ENCODE peak calls at places on chromosomes 1 and 21, in ten cellular contexts. One of them, this sample, is unnamed.

GRCh38 chr1:247175458-247175857 is 3.6 kb upstream of the ZNF124 start:
- DNase-seq in hypothalamus: no peak
- DNase-seq in GDM1: no peak
- DNase-seq in kidney glomerular epithelial cell: no peak
- DNase-seq in mucosa of gallbladder: no peak
- DNase-seq in brain microvascular endothelial cell: no peak
- DNase-seq in MV-4-11: peak
- DNase-seq in nephron progenitor cell: no peak
- DNase-seq in GM12892: no peak
- DNase-seq in A172: no peak
- DNase-seq in this sample: no peak

GRCh38 chr1:57724535-57724934 is 300.7 kb upstream of the DAB1 start:
- DNase-seq in hypothalamus: no peak
- DNase-seq in GDM1: no peak
- DNase-seq in kidney glomerular epithelial cell: no peak
- DNase-seq in mucosa of gallbladder: no peak
- DNase-seq in brain microvascular endothelial cell: no peak
- DNase-seq in MV-4-11: no peak
- DNase-seq in nephron progenitor cell: no peak
- DNase-seq in GM12892: no peak
- DNase-seq in A172: no peak
- DNase-seq in this sample: no peak

GRCh38 chr1:76746195-76746594 is 121.1 kb upstream of the ST6GALNAC5 start:
- DNase-seq in hypothalamus: no peak
- DNase-seq in GDM1: no peak
- DNase-seq in kidney glomerular epithelial cell: no peak
- DNase-seq in mucosa of gallbladder: no peak
- DNase-seq in brain microvascular endothelial cell: no peak
- DNase-seq in MV-4-11: no peak
- DNase-seq in nephron progenitor cell: no peak
- DNase-seq in GM12892: no peak
- DNase-seq in A172: peak
- DNase-seq in this sample: no peak

GRCh38 chr1:57279909-57280666 is 143.8 kb downstream of the DAB1 start:
- DNase-seq in hypothalamus: no peak
- DNase-seq in GDM1: no peak
- DNase-seq in kidney glomerular epithelial cell: peak
- DNase-seq in mucosa of gallbladder: peak
- DNase-seq in brain microvascular endothelial cell: no peak
- DNase-seq in MV-4-11: no peak
- DNase-seq in nephron progenitor cell: no peak
- DNase-seq in GM12892: no peak
- DNase-seq in A172: no peak
- DNase-seq in this sample: peak

GRCh38 chr1:44808063-44808937 is at the start of gene BTBD19:
- DNase-seq in hypothalamus: peak
- DNase-seq in GDM1: no peak
- DNase-seq in kidney glomerular epithelial cell: peak
- DNase-seq in mucosa of gallbladder: peak
- DNase-seq in brain microvascular endothelial cell: peak
- DNase-seq in MV-4-11: peak
- DNase-seq in nephron progenitor cell: peak
- DNase-seq in GM12892: no peak
- DNase-seq in A172: peak
- DNase-seq in this sample: no peak

GRCh38 chr1:171850951-171851350 is 9.7 kb downstream of the DNM3 start:
- DNase-seq in hypothalamus: no peak
- DNase-seq in GDM1: no peak
- DNase-seq in kidney glomerular epithelial cell: peak
- DNase-seq in mucosa of gallbladder: no peak
- DNase-seq in brain microvascular endothelial cell: no peak
- DNase-seq in MV-4-11: no peak
- DNase-seq in nephron progenitor cell: no peak
- DNase-seq in GM12892: no peak
- DNase-seq in A172: no peak
- DNase-seq in this sample: no peak

GRCh38 chr1:154157520-154158306 is 2.8 kb upstream of the NUP210L start:
- DNase-seq in hypothalamus: no peak
- DNase-seq in GDM1: no peak
- DNase-seq in kidney glomerular epithelial cell: peak
- DNase-seq in mucosa of gallbladder: peak
- DNase-seq in brain microvascular endothelial cell: peak
- DNase-seq in MV-4-11: peak
- DNase-seq in nephron progenitor cell: no peak
- DNase-seq in GM12892: peak
- DNase-seq in A172: peak
- DNase-seq in this sample: no peak

GRCh38 chr1:11590395-11590794 is 63.8 kb downstream of the FBXO2 start:
- DNase-seq in hypothalamus: no peak
- DNase-seq in GDM1: no peak
- DNase-seq in kidney glomerular epithelial cell: no peak
- DNase-seq in mucosa of gallbladder: no peak
- DNase-seq in brain microvascular endothelial cell: no peak
- DNase-seq in MV-4-11: no peak
- DNase-seq in nephron progenitor cell: no peak
- DNase-seq in GM12892: no peak
- DNase-seq in A172: no peak
- DNase-seq in this sample: no peak

GRCh38 chr1:16171314-16172223 is 15.7 kb upstream of the EPHA2 start:
- DNase-seq in hypothalamus: no peak
- DNase-seq in GDM1: no peak
- DNase-seq in kidney glomerular epithelial cell: no peak
- DNase-seq in mucosa of gallbladder: no peak
- DNase-seq in brain microvascular endothelial cell: no peak
- DNase-seq in MV-4-11: no peak
- DNase-seq in nephron progenitor cell: no peak
- DNase-seq in GM12892: no peak
- DNase-seq in A172: no peak
- DNase-seq in this sample: no peak

GRCh38 chr1:38045431-38046332 is 911 bp downstream of the POU3F1 start:
- DNase-seq in hypothalamus: no peak
- DNase-seq in GDM1: no peak
- DNase-seq in kidney glomerular epithelial cell: peak
- DNase-seq in mucosa of gallbladder: peak
- DNase-seq in brain microvascular endothelial cell: no peak
- DNase-seq in MV-4-11: no peak
- DNase-seq in nephron progenitor cell: peak
- DNase-seq in GM12892: no peak
- DNase-seq in A172: no peak
- DNase-seq in this sample: no peak

GRCh38 chr1:101236546-101237228 is at the start of gene S1PR1:
- DNase-seq in hypothalamus: peak
- DNase-seq in GDM1: no peak
- DNase-seq in kidney glomerular epithelial cell: peak
- DNase-seq in mucosa of gallbladder: peak
- DNase-seq in brain microvascular endothelial cell: no peak
- DNase-seq in MV-4-11: no peak
- DNase-seq in nephron progenitor cell: peak
- DNase-seq in GM12892: peak
- DNase-seq in A172: peak
- DNase-seq in this sample: peak

GRCh38 chr1:34162852-34163766 is 1.9 kb downstream of the CSMD2 start:
- DNase-seq in hypothalamus: peak
- DNase-seq in GDM1: no peak
- DNase-seq in kidney glomerular epithelial cell: peak
- DNase-seq in mucosa of gallbladder: peak
- DNase-seq in brain microvascular endothelial cell: peak
- DNase-seq in MV-4-11: no peak
- DNase-seq in nephron progenitor cell: peak
- DNase-seq in GM12892: peak
- DNase-seq in A172: peak
- DNase-seq in this sample: peak

GRCh38 chr21:38544681-38545080 is 46.4 kb upstream of the ERG start:
- DNase-seq in hypothalamus: no peak
- DNase-seq in GDM1: no peak
- DNase-seq in kidney glomerular epithelial cell: no peak
- DNase-seq in mucosa of gallbladder: no peak
- DNase-seq in brain microvascular endothelial cell: peak
- DNase-seq in MV-4-11: no peak
- DNase-seq in nephron progenitor cell: no peak
- DNase-seq in GM12892: no peak
- DNase-seq in A172: peak
- DNase-seq in this sample: no peak

This sample was measured in RWPE1.